ENCODE peak calls at places on chromosomes 13 and 19, in four cellular contexts. Z, W, I and V are unnamed samples.

GRCh38 chr19:49417090-49417489 is 6.2 kb downstream of the PTH2 start:
- DNase-seq in Z (no peak), W (no peak), I (no peak), V (no peak)

GRCh38 chr13:95643814-95644598 is 500 bp downstream of the DZIP1 start:
- DNase-seq in Z (no peak), W (peak; percentile 37), I (no peak), V (no peak)

GRCh38 chr19:1233361-1233667 is 4.5 kb downstream of the CBARP start:
- DNase-seq in Z (no peak), W (no peak), I (no peak), V (no peak)

GRCh38 chr13:26867451-26868067 is 107.0 kb upstream of the GPR12 start:
- DNase-seq in Z (no peak), W (peak; percentile 48), I (no peak), V (no peak)

GRCh38 chr19:42313096-42313839 is at the start of gene TMEM145:
- DNase-seq in Z (no peak), W (peak; percentile 45), I (no peak), V (no peak)

GRCh38 chr13:70604448-70604847 is 496.2 kb upstream of the KLHL1 start:
- DNase-seq in Z (no peak), W (no peak), I (no peak), V (no peak)

GRCh38 chr19:15042003-15042402 is 7.3 kb upstream of the CASP14 start:
- DNase-seq in Z (no peak), W (no peak), I (no peak), V (no peak)

GRCh38 chr13:25752957-25753540 is 298.8 kb downstream of the SHISA2 start:
- DNase-seq in Z (no peak), W (no peak), I (no peak), V (no peak)

GRCh38 chr19:55109527-55110291 is 7.7 kb downstream of the PPP1R12C start:
- DNase-seq in Z (no peak), W (no peak), I (no peak), V (no peak)

GRCh38 chr19:55622242-55622969 is 2.0 kb downstream of the ZNF784 start:
- DNase-seq in Z (no peak), W (no peak), I (no peak), V (no peak)

GRCh38 chr19:15471639-15472101 is 7.3 kb upstream of the RASAL3 start:
- DNase-seq in Z (no peak), W (no peak), I (no peak), V (no peak)